ENCODE peak calls at places on chromosomes 11 and 22, in seven cellular contexts. W is tibial nerve, S is uterus, V is A549, O is Peyer's patch, A is K562, C is IMR-90. I is an unnamed sample.

GRCh38 chr11:113331988-113332387 is 17.6 kb downstream of the TTC12 start:
- DNase-seq in W (no peak), S (no peak), V (no peak), A (no peak), C (no peak), O (no peak), I (no peak)

GRCh38 chr11:8025816-8026215 is 38.7 kb downstream of the EIF3F start:
- DNase-seq in V (no peak), W (no peak), S (no peak), A (no peak), C (peak), O (no peak), I (peak)

GRCh38 chr11:65915101-65915820 is 3.6 kb downstream of the C11orf68 start:
- DNase-seq in V (no peak), W (no peak), C (no peak), S (no peak), A (no peak), O (no peak), I (no peak)

GRCh38 chr11:47234669-47235075 is 13.9 kb downstream of the ACP2 start:
- DNase-seq in V (peak), A (no peak), C (peak), W (no peak), S (no peak), O (peak), I (no peak)

GRCh38 chr22:30923168-30923900 is 45.2 kb downstream of the MORC2 start:
- DNase-seq in V (no peak), W (no peak), S (no peak), A (no peak), C (no peak), O (peak), I (no peak)

GRCh38 chr11:2149471-2150205 is 10.4 kb upstream of the IGF2 start:
- DNase-seq in V (no peak), W (no peak), C (no peak), O (no peak), A (no peak), S (no peak), I (no peak)

GRCh38 chr22:44567846-44568493 is 69.9 kb upstream of the RTL6 start:
- DNase-seq in W (no peak), S (no peak), V (peak), C (peak), O (peak), A (no peak), I (no peak)

GRCh38 chr11:91067666-91068065 is 844.8 kb upstream of the CHORDC1 start:
- DNase-seq in O (no peak), S (no peak), C (no peak), W (no peak), A (no peak), V (no peak), I (no peak)

GRCh38 chr11:43933608-43934358 is 8.7 kb upstream of the C11orf96 start:
- DNase-seq in A (no peak), S (no peak), C (peak), O (no peak), W (no peak), V (no peak), I (no peak)

GRCh38 chr11:62536301-62536957 is 10.2 kb downstream of the AHNAK start:
- DNase-seq in S (no peak), A (no peak), O (no peak), V (no peak), C (no peak), W (no peak), I (no peak)

DNA sequence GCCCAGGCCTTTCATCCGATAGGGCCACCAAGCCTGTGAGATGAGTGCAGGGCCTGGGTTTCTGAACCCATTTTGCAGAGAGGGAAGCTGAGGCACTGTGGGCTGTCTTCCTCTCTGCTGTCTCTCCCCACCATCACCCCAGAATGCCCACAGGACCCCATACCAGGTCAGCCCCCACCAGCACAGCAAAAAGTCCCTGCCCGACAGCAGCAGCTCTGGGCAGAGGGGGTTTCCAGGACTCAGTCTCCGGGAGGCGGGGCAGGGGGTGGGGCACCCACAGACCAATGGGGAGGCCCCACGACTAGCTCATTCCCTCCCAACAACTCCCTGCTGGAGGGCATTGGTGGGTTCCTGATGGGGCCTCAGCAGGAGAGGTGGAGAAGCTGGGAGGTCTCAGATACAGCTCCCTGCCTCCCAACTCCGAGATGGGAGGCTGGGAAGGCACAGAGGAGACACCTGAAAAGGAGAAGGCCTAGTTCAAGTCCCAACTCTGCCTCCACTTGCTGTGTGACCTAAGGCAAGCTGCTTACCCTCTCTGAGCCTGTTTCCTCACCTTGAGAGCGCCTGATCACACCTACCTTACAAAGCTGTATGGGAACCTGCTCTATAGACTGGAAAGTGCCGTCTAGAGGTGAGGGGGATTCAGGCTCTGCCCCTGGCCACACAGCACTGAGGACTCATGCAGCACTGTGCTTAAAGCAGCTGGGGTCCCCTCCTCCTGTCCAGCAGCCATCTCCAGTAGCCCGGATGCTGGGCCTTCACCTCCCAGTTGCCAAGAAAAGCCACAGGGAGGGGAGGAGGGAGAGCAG is 3.5 kb downstream of the CBX7 start:
- DNase-seq in W (peak), A (peak), C (no peak), O (peak), V (no peak), S (peak), I (no peak)
- TF ChIP-seq POLR2A in W (peak), A (no peak), C (no peak), O (no peak), V (no peak), S (peak), I (no peak)

GRCh38 chr11:60563553-60564235 is 48.5 kb downstream of the MS4A13 start:
- DNase-seq in W (no peak), O (no peak), S (no peak), A (no peak), C (no peak), V (peak), I (no peak)
- TF ChIP-seq POLR2A in W (no peak), O (no peak), S (no peak), A (no peak), C (no peak), V (no peak), I (no peak)

DNA sequence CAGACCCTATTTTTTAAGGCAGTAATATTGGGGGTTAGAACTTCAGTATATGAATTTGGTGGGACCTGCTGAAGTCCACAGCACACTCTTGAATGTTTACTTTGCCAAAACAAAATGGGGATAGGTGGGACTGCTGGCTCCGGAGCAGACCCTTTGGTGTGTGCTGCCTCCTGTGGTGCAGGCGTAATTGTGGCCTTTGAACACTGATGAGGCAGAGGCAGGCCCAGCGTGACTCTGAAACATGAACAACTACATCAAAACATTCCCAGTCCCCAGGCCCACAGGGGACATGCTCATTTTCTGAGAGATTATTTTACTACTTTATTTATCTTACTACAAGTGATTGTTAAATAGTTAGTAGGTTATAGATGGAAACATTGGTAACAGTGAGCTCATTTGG is 225.0 kb upstream of the TBCEL start:
- DNase-seq in S (no peak), A (no peak), C (no peak), O (no peak), V (no peak), W (no peak), I (no peak)
- TF ChIP-seq POLR2A in S (no peak), A (no peak), C (no peak), O (no peak), V (no peak), W (no peak), I (no peak)

GRCh38 chr11:76629133-76629852 is 41.3 kb downstream of the LRRC32 start:
- DNase-seq in W (no peak), O (peak), C (peak), V (no peak), S (peak), A (no peak), I (no peak)
- TF ChIP-seq POLR2A in W (no peak), O (no peak), C (no peak), V (no peak), S (peak), A (no peak), I (no peak)

I was measured in H54.